ENCODE peak calls at places on chromosomes 12 and 14, in six cellular contexts. N is WTC11, O is midbrain, M is A549, X is endothelial cell, D is A172. J is an unnamed sample.

GRCh38 chr12:111792155-111792876 is 25.6 kb downstream of the ALDH2 start:
- DNase-seq in D (peak), O (no peak), N (no peak), X (no peak), M (no peak), J (no peak)

GRCh38 chr14:35144029-35144428 is 21.7 kb downstream of the PRORP start:
- DNase-seq in O (no peak), X (no peak), D (no peak), M (no peak), N (no peak), J (no peak)

GRCh38 chr12:46629331-46630229 is 196.2 kb downstream of the SLC38A4 start:
- DNase-seq in N (no peak), M (no peak), D (no peak), O (no peak), X (no peak), J (no peak)

GRCh38 chr12:97560359-97560758 is 97.8 kb downstream of the RMST start:
- DNase-seq in M (no peak), N (no peak), X (no peak), D (no peak), O (no peak), J (no peak)

GRCh38 chr14:22096511-22096890 is 422.9 kb upstream of the OR4E1 start:
- DNase-seq in N (no peak), D (no peak), O (no peak), M (no peak), X (no peak), J (no peak)

GRCh38 chr14:53848851-53849250 is 107.8 kb downstream of the BMP4 start:
- DNase-seq in X (no peak), M (no peak), O (no peak), D (no peak), N (no peak), J (no peak)

GRCh38 chr14:59870277-59871165 is at the start of gene RTN1:
- DNase-seq in M (no peak), O (peak), X (peak), D (peak), N (peak), J (peak)

GRCh38 chr14:68412505-68413496 is 380.1 kb downstream of the ZFP36L1 start:
- DNase-seq in X (no peak), D (peak), O (no peak), N (no peak), M (peak), J (no peak)

GRCh38 chr12:58172433-58173073 is 231.2 kb downstream of the ATP23 start:
- DNase-seq in D (no peak), N (no peak), X (no peak), O (no peak), M (no peak), J (no peak)

GRCh38 chr14:53619625-53620324 is 336.9 kb downstream of the BMP4 start:
- DNase-seq in O (no peak), D (no peak), M (no peak), N (no peak), X (no peak), J (no peak)